ENCODE peak calls at places on chromosomes 12 and 14, in nine cellular contexts. A is GM23248, I is GM23338, U is neural progenitor cell, E is HCT116, D is PC-3, N is OCI-LY7, O is MM.1S, H is SK-N-SH. R is an unnamed sample.

GRCh38 chr12:122668268-122668667 is 34.9 kb downstream of the HCAR2 start:
- DNase-seq in A (no peak), I (peak; percentile 19), U (no peak), E (no peak), D (no peak), N (no peak), O (no peak), H (no peak), R (no peak)

GRCh38 chr14:73888971-73889370 is 2.3 kb downstream of the ZNF410 start:
- DNase-seq in A (peak; percentile 69), I (no peak), U (no peak), E (no peak), D (peak; percentile 5), N (no peak), O (no peak), H (no peak), R (no peak)

GRCh38 chr14:29898470-29898869 is 29.2 kb downstream of the PRKD1 start:
- DNase-seq in A (no peak), I (no peak), U (no peak), E (no peak), D (no peak), N (no peak), O (no peak), H (no peak), R (no peak)

GRCh38 chr12:49131973-49132461 is 822 bp upstream of the TUBA1B start:
- DNase-seq in A (peak; percentile 76), I (no peak), U (no peak), E (no peak), D (peak; percentile 49), N (peak; percentile 39), O (peak; percentile 36), H (no peak), R (peak; percentile 18)

GRCh38 chr14:103816991-103817390 is 30.4 kb downstream of the PPP1R13B start:
- DNase-seq in A (no peak), I (no peak), U (no peak), E (no peak), D (no peak), N (no peak), O (no peak), H (peak; percentile 76), R (no peak)

GRCh38 chr12:85951823-85952222 is 77.7 kb downstream of the NTS start:
- DNase-seq in A (peak; percentile 18), I (peak; percentile 47), U (no peak), E (peak; percentile 19), D (peak; percentile 49), N (no peak), O (peak; percentile 17), H (peak; percentile 3), R (peak; percentile 7)

GRCh38 chr14:51846631-51847488 is 13.6 kb upstream of the GNG2 start:
- DNase-seq in A (no peak), I (peak; percentile 93), U (peak; percentile 84), E (no peak), D (no peak), N (peak; percentile 96), O (peak; percentile 58), H (peak; percentile 35), R (peak; percentile 28)

GRCh38 chr14:32564591-32564990 is 235.5 kb downstream of the AKAP6 start:
- DNase-seq in A (peak; percentile 46), I (no peak), U (no peak), E (no peak), D (no peak), N (no peak), O (no peak), H (no peak), R (peak; percentile 28)

GRCh38 chr12:83145325-83145724 is 458.6 kb downstream of the TMTC2 start:
- DNase-seq in A (no peak), I (no peak), U (no peak), E (no peak), D (no peak), N (no peak), O (no peak), H (no peak), R (no peak)

GRCh38 chr14:34472706-34473279 is 10.8 kb upstream of the SPTSSA start:
- DNase-seq in A (no peak), I (no peak), U (no peak), E (no peak), D (no peak), N (no peak), O (no peak), H (no peak), R (no peak)

GRCh38 chr12:71438670-71439361 is 782 bp upstream of the LGR5 start:
- DNase-seq in A (peak; percentile 16), I (peak; percentile 26), U (peak; percentile 47), E (no peak), D (peak; percentile 35), N (no peak), O (no peak), H (peak; percentile 46), R (peak; percentile 23)

GRCh38 chr12:94754653-94755052 is 104.3 kb upstream of the TMCC3 start:
- DNase-seq in A (peak; percentile 42), I (no peak), U (no peak), E (no peak), D (peak; percentile 24), N (no peak), O (no peak), H (no peak), R (no peak)

GRCh38 chr12:122062832-122063690 is 15.5 kb upstream of the MLXIP start:
- DNase-seq in A (peak; percentile 58), I (no peak), U (no peak), E (peak; percentile 53), D (peak; percentile 93), N (no peak), O (no peak), H (peak; percentile 51), R (peak; percentile 76)

GRCh38 chr14:87794566-87794965 is 198.4 kb downstream of the GALC start:
- DNase-seq in A (no peak), I (no peak), U (no peak), E (no peak), D (no peak), N (no peak), O (no peak), H (no peak), R (no peak)

GRCh38 chr12:103994235-103994634 is 28.6 kb downstream of the TDG start:
- DNase-seq in A (no peak), I (no peak), U (no peak), E (no peak), D (no peak), N (no peak), O (no peak), H (no peak), R (no peak)

DNA sequence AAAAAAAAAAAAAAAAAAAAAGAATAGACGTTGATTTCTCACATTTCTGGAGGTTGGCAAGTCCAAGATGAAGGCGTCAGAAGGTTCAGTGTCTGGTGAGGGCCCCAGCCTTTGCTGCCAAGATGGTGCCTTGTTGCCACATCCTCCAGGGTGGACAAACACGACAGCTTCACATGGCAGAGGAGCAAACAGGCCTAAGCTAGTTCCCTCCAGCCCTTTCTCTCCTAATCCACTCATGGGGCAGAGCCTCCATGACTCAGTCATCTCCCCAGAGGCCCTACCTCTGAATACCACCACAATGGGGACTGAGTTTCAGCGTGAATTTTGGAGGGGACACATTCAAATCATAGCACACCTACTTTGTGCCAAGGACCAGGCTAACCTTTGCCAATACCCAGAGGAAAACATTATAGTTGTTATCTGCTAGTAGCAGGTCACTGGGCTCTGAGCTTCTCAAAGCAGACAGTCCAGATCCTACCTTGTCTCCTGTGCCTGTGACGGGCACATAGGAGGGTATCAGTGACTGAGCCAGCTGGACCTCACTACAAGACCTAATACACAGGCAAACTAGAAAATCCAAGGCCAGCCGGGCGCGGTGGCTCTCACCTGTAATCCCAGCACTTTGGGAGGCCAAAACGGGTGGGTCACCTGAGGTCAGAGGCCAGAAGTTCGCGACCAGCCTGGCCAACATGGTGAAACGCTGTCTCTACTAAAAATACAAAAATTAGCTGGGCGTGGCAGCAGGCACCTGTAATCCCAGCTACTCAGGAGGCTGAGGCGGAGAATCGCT is 10.5 kb upstream of the BCL11B start:
- DNase-seq in A (no peak), I (no peak), U (no peak), E (no peak), D (no peak), N (no peak), O (no peak), H (no peak), R (no peak)
- TF ChIP-seq EZH2phosphoT487 in A (no peak), I (no peak), U (no peak), E (no peak), D (no peak), N (no peak), O (no peak), H (no peak), R (no peak)

GRCh38 chr14:37202265-37202664 is 4.5 kb downstream of the MIPOL1 start:
- DNase-seq in A (peak; percentile 45), I (no peak), U (no peak), E (no peak), D (peak; percentile 89), N (no peak), O (no peak), H (no peak), R (no peak)
- TF ChIP-seq EZH2phosphoT487 in A (no peak), I (no peak), U (no peak), E (no peak), D (no peak), N (no peak), O (no peak), H (no peak), R (no peak)

DNA sequence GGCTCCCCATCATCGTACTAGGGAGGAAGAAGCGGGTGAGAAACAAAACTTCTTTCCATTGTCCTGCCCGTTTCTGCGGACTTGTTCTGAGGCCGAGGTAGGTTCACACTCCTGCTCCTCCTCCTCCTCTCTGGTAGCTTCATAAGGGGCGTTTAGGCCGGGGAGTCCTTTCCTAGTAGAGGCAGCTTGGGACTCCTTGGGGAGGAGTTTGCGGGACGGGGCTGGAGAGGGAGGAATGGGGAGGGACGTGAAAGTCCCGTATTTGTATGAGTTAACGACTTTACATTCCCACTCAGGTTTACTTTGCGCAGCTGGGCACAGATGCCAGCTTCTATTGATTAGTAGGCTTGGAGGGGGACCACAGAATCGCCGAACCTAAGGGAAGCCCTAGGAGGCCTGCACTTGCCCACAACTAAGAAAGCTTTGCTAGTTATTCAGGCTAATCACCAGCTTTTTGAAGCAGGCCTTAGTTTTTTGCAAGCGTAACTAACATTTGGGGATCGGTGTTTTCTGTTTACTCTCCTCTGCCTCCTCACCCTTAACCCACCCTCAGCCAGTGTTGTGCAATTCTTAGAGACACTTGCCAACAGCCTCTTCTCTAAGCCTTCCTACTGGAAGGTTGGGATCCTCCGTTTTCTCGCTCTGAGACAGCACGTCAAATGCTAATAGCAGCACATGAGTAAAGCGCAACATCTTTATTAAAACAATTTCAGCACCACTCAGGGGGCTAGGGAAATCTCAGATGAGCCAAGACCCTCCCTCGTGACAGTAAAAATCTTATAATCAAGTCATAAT is 499 bp downstream of the RNASE4 start:
- DNase-seq in A (peak; percentile 72), I (peak; percentile 66), U (peak; percentile 29), E (peak; percentile 42), D (peak; percentile 50), N (no peak), O (no peak), H (no peak), R (peak; percentile 43)
- TF ChIP-seq EZH2phosphoT487 in A (no peak), I (no peak), U (no peak), E (no peak), D (no peak), N (no peak), O (no peak), H (no peak), R (no peak)

DNA sequence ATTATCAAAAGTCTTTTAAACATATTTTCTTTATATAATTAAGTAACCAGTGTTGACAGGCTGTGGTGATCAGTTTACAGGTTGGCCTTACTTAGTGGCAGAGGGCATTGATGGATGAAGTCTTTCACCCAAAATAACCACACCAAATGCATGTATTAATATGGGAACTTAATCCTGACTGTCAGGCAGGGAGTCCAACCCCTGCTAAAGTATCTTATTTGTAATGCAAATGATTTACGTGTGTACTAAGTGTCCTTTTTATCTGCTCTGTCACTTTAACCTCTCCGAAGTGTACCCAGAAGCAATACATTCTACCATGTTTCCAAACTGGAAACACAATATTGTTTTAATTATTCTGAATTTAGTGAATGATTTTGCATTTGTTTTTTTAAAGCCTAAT is 1.4 kb downstream of the MYBPC1 start:
- DNase-seq in A (no peak), I (no peak), U (peak; percentile 4), E (no peak), D (no peak), N (no peak), O (no peak), H (no peak), R (no peak)
- TF ChIP-seq EZH2phosphoT487 in A (no peak), I (no peak), U (no peak), E (no peak), D (no peak), N (no peak), O (no peak), H (no peak), R (no peak)

R was measured in hepatocyte.